ENCODE peak calls at places on chromosome 6, in nine cellular contexts. D is fibroblast of mammary gland, Q is Peyer's patch, T is colonic mucosa, C is progenitor cell of endocrine pancreas, O is A549, P is mesothelial cell of epicardium, E is GM20000, H is SK-N-SH. L is an unnamed sample.

GRCh38 chr6:144215402-144215931 is 65.2 kb downstream of the STX11 start:
- DNase-seq in D (peak), Q (peak), T (peak), C (no peak), O (peak), P (no peak), E (peak), H (peak), L (peak)

GRCh38 chr6:44538841-44539240 is 151.3 kb downstream of the CDC5L start:
- DNase-seq in D (no peak), Q (no peak), T (no peak), C (no peak), O (no peak), P (no peak), E (no peak), H (no peak), L (no peak)

GRCh38 chr6:27280540-27281000 is 31.5 kb downstream of the POM121L2 start:
- DNase-seq in D (peak), Q (no peak), T (no peak), C (no peak), O (no peak), P (no peak), E (no peak), H (no peak), L (no peak)

GRCh38 chr6:16324622-16325225 is 86.3 kb downstream of the GMPR start:
- DNase-seq in D (peak), Q (no peak), T (no peak), C (no peak), O (no peak), P (no peak), E (no peak), H (no peak), L (no peak)

GRCh38 chr6:148932731-148933130 is 185.9 kb downstream of the UST start:
- DNase-seq in D (no peak), Q (no peak), T (no peak), C (no peak), O (no peak), P (no peak), E (no peak), H (no peak), L (no peak)

GRCh38 chr6:71287038-71287437 is 1.6 kb upstream of the OGFRL1 start:
- DNase-seq in D (peak), Q (no peak), T (no peak), C (no peak), O (no peak), P (no peak), E (no peak), H (no peak), L (no peak)

GRCh38 chr6:123810948-123811347 is 7.3 kb downstream of the NKAIN2 start:
- DNase-seq in D (no peak), Q (no peak), T (no peak), C (no peak), O (no peak), P (no peak), E (no peak), H (no peak), L (no peak)

GRCh38 chr6:30515967-30516753 is 26.9 kb downstream of the HLA-E start:
- DNase-seq in D (peak), Q (peak), T (peak), C (peak), O (peak), P (peak), E (peak), H (peak), L (peak)

GRCh38 chr6:10310826-10311225 is 104.0 kb downstream of the TFAP2A start:
- DNase-seq in D (no peak), Q (no peak), T (no peak), C (no peak), O (no peak), P (no peak), E (no peak), H (no peak), L (no peak)

GRCh38 chr6:24284006-24284405 is 73.9 kb downstream of the DCDC2 start:
- DNase-seq in D (no peak), Q (no peak), T (no peak), C (no peak), O (no peak), P (no peak), E (no peak), H (no peak), L (no peak)
- TF ChIP-seq CTCF in D (no peak), Q (no peak), T (no peak), C (no peak), O (no peak), P (no peak), E (no peak), H (no peak), L (no peak)

DNA sequence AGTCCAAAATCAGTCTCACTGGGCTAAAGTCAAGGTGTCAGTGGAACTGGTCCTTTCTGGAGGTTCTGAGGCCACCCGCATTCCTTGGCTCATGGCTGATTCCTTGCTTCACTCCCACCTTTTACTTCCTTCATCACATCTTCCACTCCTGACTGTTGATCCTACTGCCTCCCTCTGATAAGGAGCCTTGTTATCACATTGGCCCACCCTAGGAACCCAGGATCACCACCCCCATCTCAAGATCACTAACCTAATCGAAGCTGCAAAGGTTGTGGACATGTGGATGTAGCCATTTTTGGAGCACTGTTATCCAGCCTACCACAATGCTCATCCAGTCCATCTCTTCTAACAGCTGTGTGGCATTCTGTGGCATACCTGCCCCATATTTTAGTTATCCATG is 87.2 kb downstream of the TNFAIP3 start:
- DNase-seq in D (no peak), Q (no peak), T (no peak), C (no peak), O (no peak), P (no peak), E (no peak), H (no peak), L (no peak)
- TF ChIP-seq CTCF in D (no peak), Q (no peak), T (no peak), C (no peak), O (no peak), P (no peak), E (no peak), H (no peak), L (no peak)

DNA sequence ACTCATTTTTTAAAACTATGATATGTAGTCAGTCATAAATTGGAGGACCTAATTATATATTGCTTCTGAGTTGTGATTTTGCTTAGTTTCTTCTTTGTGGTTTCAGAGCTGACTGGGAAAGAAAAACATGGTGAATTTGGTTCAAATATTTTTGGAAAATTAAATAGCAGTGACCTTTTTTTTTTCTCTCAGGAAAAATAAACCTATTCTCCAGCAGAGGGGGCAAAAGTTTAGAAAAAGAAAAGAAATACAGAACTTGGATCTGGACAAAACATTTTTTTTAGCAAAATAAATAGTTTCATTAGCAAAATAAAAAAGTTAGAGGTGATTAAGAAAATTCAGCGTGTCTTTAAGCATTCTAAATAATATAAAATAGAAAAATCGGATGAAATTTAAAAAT is 10.2 kb downstream of the COL10A1 start:
- DNase-seq in D (peak), Q (no peak), T (no peak), C (no peak), O (no peak), P (no peak), E (no peak), H (no peak), L (no peak)
- TF ChIP-seq CTCF in D (peak), Q (peak), T (no peak), C (peak), O (peak), P (peak), E (no peak), H (peak), L (peak)

GRCh38 chr6:157235600-157236039 is 87.7 kb downstream of the TMEM242 start:
- DNase-seq in D (peak), Q (peak), T (peak), C (peak), O (peak), P (peak), E (peak), H (no peak), L (peak)
- TF ChIP-seq CTCF in D (peak), Q (peak), T (peak), C (peak), O (peak), P (peak), E (no peak), H (no peak), L (peak)

DNA sequence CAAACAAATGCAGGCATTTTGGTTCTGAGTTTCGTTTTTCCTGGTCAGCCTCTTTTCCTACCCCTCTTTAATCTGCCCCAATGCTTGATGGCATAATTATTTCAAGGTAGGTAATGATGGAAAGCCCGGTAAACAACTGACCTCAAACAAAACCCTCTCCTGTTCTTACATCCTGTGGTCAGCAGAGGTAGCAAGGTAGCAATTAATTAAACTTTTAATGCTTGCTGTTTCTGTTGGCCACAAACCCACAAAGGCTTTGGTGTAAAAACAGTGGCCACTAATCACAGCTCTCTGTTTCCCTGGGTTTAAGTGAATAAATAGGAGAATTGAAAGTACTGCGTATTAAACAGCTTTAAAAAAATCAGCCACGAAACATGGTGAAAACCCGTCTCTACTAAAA is 261.5 kb upstream of the SOX4 start:
- DNase-seq in D (no peak), Q (no peak), T (no peak), C (no peak), O (no peak), P (no peak), E (no peak), H (no peak), L (no peak)
- TF ChIP-seq CTCF in D (no peak), Q (no peak), T (no peak), C (no peak), O (no peak), P (no peak), E (no peak), H (no peak), L (no peak)

DNA sequence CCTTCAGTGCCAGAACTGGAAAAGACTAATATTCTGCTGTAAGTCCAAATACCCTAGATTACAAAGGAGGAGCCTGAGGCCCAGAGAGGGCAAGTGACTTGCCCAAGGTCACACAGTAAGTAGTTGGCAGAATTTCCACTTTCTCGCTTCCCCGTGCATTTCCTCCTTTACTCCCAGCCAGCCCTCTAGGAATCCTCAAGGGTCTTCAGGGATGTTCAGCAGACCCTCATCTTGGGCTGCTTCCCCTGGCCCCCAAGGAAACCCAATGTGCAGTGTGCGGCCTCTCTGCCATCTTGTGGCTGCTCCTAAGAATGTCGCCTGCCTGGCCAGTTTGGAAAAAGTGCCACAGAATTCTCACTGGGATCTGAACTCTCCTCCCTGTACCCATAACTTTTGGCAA is 217.7 kb upstream of the LRFN2 start:
- DNase-seq in D (no peak), Q (no peak), T (no peak), C (no peak), O (no peak), P (no peak), E (no peak), H (peak), L (no peak)
- TF ChIP-seq CTCF in D (peak), Q (no peak), T (no peak), C (peak), O (no peak), P (no peak), E (no peak), H (peak), L (peak)

GRCh38 chr6:56479381-56479780 is 163.3 kb downstream of the DST start:
- DNase-seq in D (no peak), Q (no peak), T (no peak), C (no peak), O (no peak), P (no peak), E (no peak), H (no peak), L (no peak)
- TF ChIP-seq CTCF in D (no peak), Q (no peak), T (no peak), C (no peak), O (no peak), P (no peak), E (no peak), H (no peak), L (no peak)

GRCh38 chr6:93784794-93785757 is 365.7 kb upstream of the EPHA7 start:
- DNase-seq in D (peak), Q (no peak), T (no peak), C (no peak), O (no peak), P (no peak), E (no peak), H (no peak), L (no peak)

DNA sequence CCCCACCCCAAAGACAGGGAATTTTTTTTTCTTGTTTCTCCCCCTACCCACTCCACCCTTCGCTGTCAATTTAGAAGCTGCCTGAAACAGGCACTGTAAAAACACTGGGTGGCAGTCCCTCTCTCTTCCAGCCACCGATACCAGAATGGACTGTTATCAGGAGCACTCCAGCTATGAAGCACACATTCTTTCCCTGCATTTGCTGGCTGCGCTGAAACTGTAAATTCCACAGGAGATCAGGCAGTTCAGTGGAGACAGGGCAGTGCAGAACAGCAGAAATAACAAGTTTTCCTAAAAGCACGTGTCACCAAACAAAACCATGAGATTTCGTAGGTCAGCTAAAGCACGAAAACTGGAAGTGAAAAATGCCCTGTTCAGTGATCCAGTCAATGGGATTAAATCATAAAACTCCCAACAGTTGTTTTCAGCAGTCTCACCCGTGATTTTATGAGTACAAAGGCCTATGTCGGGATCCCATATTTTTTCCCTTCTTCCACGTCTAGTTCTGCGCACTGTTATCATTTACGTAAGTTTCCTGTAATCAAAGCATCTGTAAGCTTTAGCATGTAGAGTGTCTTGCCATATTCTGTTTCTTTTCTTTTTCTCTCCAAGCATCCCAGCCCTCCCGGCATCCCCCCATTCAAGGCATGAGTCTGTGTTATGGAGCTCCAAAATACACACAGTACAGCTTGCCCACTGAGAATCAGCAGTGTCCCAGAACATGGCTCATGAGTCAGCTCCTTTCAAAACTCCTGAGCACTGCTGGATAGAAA is 359.9 kb upstream of the EPHA7 start:
- DNase-seq in D (peak), Q (no peak), T (peak), C (no peak), O (no peak), P (peak), E (no peak), H (no peak), L (no peak)
- TF ChIP-seq CTCF in D (peak), Q (no peak), T (no peak), C (no peak), O (no peak), P (no peak), E (no peak), H (no peak), L (no peak)

L was measured in GM13977.